ENCODE peak calls at places on chromosomes 12 and 14, in seven cellular contexts. One of them, this sample, is unnamed.

GRCh38 chr14:89004195-89004594 is 179.7 kb downstream of the TTC8 start:
- DNase-seq in ascending aorta: no peak
- DNase-seq in tibial artery: no peak
- DNase-seq in CD8-positive, alpha-beta memory T cell: no peak
- DNase-seq in breast epithelium: no peak
- DNase-seq in sigmoid colon: no peak
- DNase-seq in brain microvascular endothelial cell: peak; percentile 25
- DNase-seq in this sample: no peak

GRCh38 chr14:95222151-95222631 is 64.9 kb upstream of the DICER1 start:
- DNase-seq in sigmoid colon: peak; percentile 66
- DNase-seq in tibial artery: no peak
- DNase-seq in breast epithelium: no peak
- DNase-seq in CD8-positive, alpha-beta memory T cell: no peak
- DNase-seq in brain microvascular endothelial cell: peak; percentile 41
- DNase-seq in ascending aorta: no peak
- DNase-seq in this sample: no peak

GRCh38 chr14:101501341-101501740 is 60.0 kb upstream of the DIO3 start:
- DNase-seq in tibial artery: peak; percentile 9
- DNase-seq in breast epithelium: no peak
- DNase-seq in ascending aorta: no peak
- DNase-seq in brain microvascular endothelial cell: no peak
- DNase-seq in CD8-positive, alpha-beta memory T cell: no peak
- DNase-seq in sigmoid colon: peak; percentile 28
- DNase-seq in this sample: peak; percentile 28

GRCh38 chr14:38248629-38249028 is 7.3 kb downstream of the CLEC14A start:
- DNase-seq in brain microvascular endothelial cell: no peak
- DNase-seq in sigmoid colon: no peak
- DNase-seq in breast epithelium: no peak
- DNase-seq in tibial artery: no peak
- DNase-seq in ascending aorta: no peak
- DNase-seq in CD8-positive, alpha-beta memory T cell: no peak
- DNase-seq in this sample: no peak

GRCh38 chr12:32053881-32054624 is 52.6 kb upstream of the BICD1 start:
- DNase-seq in brain microvascular endothelial cell: no peak
- DNase-seq in tibial artery: no peak
- DNase-seq in breast epithelium: no peak
- DNase-seq in ascending aorta: no peak
- DNase-seq in sigmoid colon: no peak
- DNase-seq in CD8-positive, alpha-beta memory T cell: no peak
- DNase-seq in this sample: no peak

GRCh38 chr14:69928111-69928523 is 48.9 kb downstream of the SMOC1 start:
- DNase-seq in tibial artery: no peak
- DNase-seq in breast epithelium: no peak
- DNase-seq in CD8-positive, alpha-beta memory T cell: no peak
- DNase-seq in ascending aorta: no peak
- DNase-seq in brain microvascular endothelial cell: peak; percentile 12
- DNase-seq in sigmoid colon: no peak
- DNase-seq in this sample: no peak

GRCh38 chr14:90739318-90740077 is 76.7 kb downstream of the TTC7B start:
- DNase-seq in CD8-positive, alpha-beta memory T cell: no peak
- DNase-seq in ascending aorta: peak; percentile 55
- DNase-seq in brain microvascular endothelial cell: no peak
- DNase-seq in sigmoid colon: no peak
- DNase-seq in breast epithelium: no peak
- DNase-seq in tibial artery: no peak
- DNase-seq in this sample: no peak

GRCh38 chr12:82781288-82782078 is 94.8 kb downstream of the TMTC2 start:
- DNase-seq in breast epithelium: no peak
- DNase-seq in sigmoid colon: no peak
- DNase-seq in CD8-positive, alpha-beta memory T cell: no peak
- DNase-seq in brain microvascular endothelial cell: no peak
- DNase-seq in tibial artery: no peak
- DNase-seq in ascending aorta: no peak
- DNase-seq in this sample: no peak

GRCh38 chr12:51389302-51389999 is 1.8 kb downstream of the GALNT6 start:
- DNase-seq in CD8-positive, alpha-beta memory T cell: peak; percentile 43
- DNase-seq in brain microvascular endothelial cell: no peak
- DNase-seq in sigmoid colon: no peak
- DNase-seq in breast epithelium: no peak
- DNase-seq in ascending aorta: no peak
- DNase-seq in tibial artery: no peak
- DNase-seq in this sample: no peak

GRCh38 chr12:6647083-6647604 is at the start of gene ACRBP:
- DNase-seq in brain microvascular endothelial cell: no peak
- DNase-seq in ascending aorta: peak; percentile 85
- DNase-seq in tibial artery: peak; percentile 79
- DNase-seq in CD8-positive, alpha-beta memory T cell: no peak
- DNase-seq in sigmoid colon: peak; percentile 91
- DNase-seq in breast epithelium: peak; percentile 79
- DNase-seq in this sample: no peak

GRCh38 chr14:39169541-39169900 is 612 bp downstream of the TRAPPC6B start:
- DNase-seq in tibial artery: no peak
- DNase-seq in breast epithelium: no peak
- DNase-seq in CD8-positive, alpha-beta memory T cell: no peak
- DNase-seq in ascending aorta: no peak
- DNase-seq in brain microvascular endothelial cell: no peak
- DNase-seq in sigmoid colon: no peak
- DNase-seq in this sample: no peak

GRCh38 chr14:61466249-61466904 is 145.0 kb downstream of the PRKCH start:
- DNase-seq in tibial artery: peak; percentile 43
- DNase-seq in sigmoid colon: peak; percentile 80
- DNase-seq in breast epithelium: no peak
- DNase-seq in CD8-positive, alpha-beta memory T cell: no peak
- DNase-seq in brain microvascular endothelial cell: peak; percentile 98
- DNase-seq in ascending aorta: peak; percentile 79
- DNase-seq in this sample: peak; percentile 94

GRCh38 chr14:46197856-46198255 is 453.7 kb downstream of the RPL10L start:
- DNase-seq in breast epithelium: no peak
- DNase-seq in CD8-positive, alpha-beta memory T cell: no peak
- DNase-seq in brain microvascular endothelial cell: peak; percentile 22
- DNase-seq in ascending aorta: no peak
- DNase-seq in tibial artery: no peak
- DNase-seq in sigmoid colon: no peak
- DNase-seq in this sample: no peak

GRCh38 chr12:132171293-132171967 is 27.2 kb downstream of the NOC4L start:
- DNase-seq in ascending aorta: no peak
- DNase-seq in brain microvascular endothelial cell: no peak
- DNase-seq in tibial artery: no peak
- DNase-seq in sigmoid colon: no peak
- DNase-seq in breast epithelium: no peak
- DNase-seq in CD8-positive, alpha-beta memory T cell: no peak
- DNase-seq in this sample: peak; percentile 57

GRCh38 chr12:8123124-8123888 is at the start of gene CLEC4A:
- DNase-seq in sigmoid colon: no peak
- DNase-seq in tibial artery: no peak
- DNase-seq in breast epithelium: no peak
- DNase-seq in CD8-positive, alpha-beta memory T cell: no peak
- DNase-seq in brain microvascular endothelial cell: no peak
- DNase-seq in ascending aorta: no peak
- DNase-seq in this sample: no peak

GRCh38 chr12:124380793-124381453 is 86.0 kb downstream of the RFLNA start:
- DNase-seq in brain microvascular endothelial cell: no peak
- DNase-seq in ascending aorta: no peak
- DNase-seq in breast epithelium: no peak
- DNase-seq in CD8-positive, alpha-beta memory T cell: no peak
- DNase-seq in sigmoid colon: no peak
- DNase-seq in tibial artery: no peak
- DNase-seq in this sample: no peak

GRCh38 chr12:78002878-78003277 is 172.2 kb downstream of the NAV3 start:
- DNase-seq in CD8-positive, alpha-beta memory T cell: no peak
- DNase-seq in brain microvascular endothelial cell: no peak
- DNase-seq in breast epithelium: no peak
- DNase-seq in sigmoid colon: no peak
- DNase-seq in tibial artery: no peak
- DNase-seq in ascending aorta: no peak
- DNase-seq in this sample: no peak

GRCh38 chr14:92465353-92466067 is 48.1 kb upstream of the RIN3 start:
- DNase-seq in ascending aorta: peak; percentile 35
- DNase-seq in sigmoid colon: peak; percentile 57
- DNase-seq in brain microvascular endothelial cell: no peak
- DNase-seq in CD8-positive, alpha-beta memory T cell: no peak
- DNase-seq in tibial artery: no peak
- DNase-seq in breast epithelium: no peak
- DNase-seq in this sample: no peak

GRCh38 chr12:3061858-3062215 is 15.3 kb upstream of the TSPAN9 start:
- DNase-seq in ascending aorta: no peak
- DNase-seq in tibial artery: no peak
- DNase-seq in CD8-positive, alpha-beta memory T cell: no peak
- DNase-seq in sigmoid colon: no peak
- DNase-seq in brain microvascular endothelial cell: no peak
- DNase-seq in breast epithelium: no peak
- DNase-seq in this sample: no peak

GRCh38 chr12:3069714-3070113 is 7.5 kb upstream of the TSPAN9 start:
- DNase-seq in tibial artery: no peak
- DNase-seq in ascending aorta: no peak
- DNase-seq in CD8-positive, alpha-beta memory T cell: no peak
- DNase-seq in breast epithelium: no peak
- DNase-seq in brain microvascular endothelial cell: no peak
- DNase-seq in sigmoid colon: no peak
- DNase-seq in this sample: no peak

GRCh38 chr12:3061129-3061857 is 15.9 kb upstream of the TSPAN9 start:
- DNase-seq in tibial artery: no peak
- DNase-seq in breast epithelium: no peak
- DNase-seq in CD8-positive, alpha-beta memory T cell: no peak
- DNase-seq in sigmoid colon: no peak
- DNase-seq in brain microvascular endothelial cell: peak; percentile 73
- DNase-seq in ascending aorta: no peak
- DNase-seq in this sample: no peak

GRCh38 chr12:3071107-3071506 is 6.1 kb upstream of the TSPAN9 start:
- DNase-seq in breast epithelium: no peak
- DNase-seq in sigmoid colon: no peak
- DNase-seq in ascending aorta: no peak
- DNase-seq in tibial artery: no peak
- DNase-seq in brain microvascular endothelial cell: no peak
- DNase-seq in CD8-positive, alpha-beta memory T cell: no peak
- DNase-seq in this sample: no peak

DNA sequence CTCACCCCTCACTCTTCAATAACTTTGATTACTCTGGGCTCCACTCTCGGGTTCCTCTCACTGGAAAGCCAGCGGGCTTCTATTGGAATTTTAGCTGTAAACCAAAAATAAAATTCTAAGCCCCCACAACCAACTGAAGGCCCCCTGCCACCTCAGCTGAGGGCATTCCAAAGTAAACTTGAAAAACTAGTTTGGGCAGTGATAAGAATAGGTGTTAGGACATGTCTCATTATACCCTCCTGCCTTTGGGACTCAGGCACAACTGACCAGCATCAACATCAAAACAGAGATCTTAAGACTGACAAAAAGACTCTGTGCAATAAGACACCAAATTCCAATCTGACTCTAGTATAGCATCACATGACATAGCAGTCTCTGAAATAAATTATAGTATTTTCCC is 11.9 kb upstream of the TSPAN9 start:
- DNase-seq in CD8-positive, alpha-beta memory T cell: no peak
- DNase-seq in ascending aorta: no peak
- DNase-seq in breast epithelium: no peak
- DNase-seq in brain microvascular endothelial cell: no peak
- DNase-seq in sigmoid colon: no peak
- DNase-seq in tibial artery: no peak
- DNase-seq in this sample: no peak
- H3K27ac ChIP-seq in CD8-positive, alpha-beta memory T cell: no peak overlapping the region
- H3K27ac ChIP-seq in ascending aorta: no peak overlapping the region
- H3K27ac ChIP-seq in breast epithelium: no peak overlapping the region
- H3K27ac ChIP-seq in brain microvascular endothelial cell: no peak overlapping the region
- H3K27ac ChIP-seq in sigmoid colon: no peak overlapping the region
- H3K27ac ChIP-seq in tibial artery: no peak overlapping the region
- H3K27ac ChIP-seq in this sample: no peak overlapping the region

GRCh38 chr12:28807535-28807934 is 341.5 kb upstream of the FAR2 start:
- DNase-seq in CD8-positive, alpha-beta memory T cell: no peak
- DNase-seq in ascending aorta: no peak
- DNase-seq in breast epithelium: no peak
- DNase-seq in brain microvascular endothelial cell: no peak
- DNase-seq in tibial artery: no peak
- DNase-seq in sigmoid colon: no peak
- DNase-seq in this sample: no peak
- H3K27me3 ChIP-seq in CD8-positive, alpha-beta memory T cell: no peaks in the 10 kb centered on the region
- H3K27me3 ChIP-seq in ascending aorta: no peaks in the 10 kb centered on the region
- H3K27me3 ChIP-seq in breast epithelium: no peaks in the 10 kb centered on the region
- H3K27me3 ChIP-seq in brain microvascular endothelial cell: no peaks in the 10 kb centered on the region
- H3K27me3 ChIP-seq in tibial artery: no peaks in the 10 kb centered on the region
- H3K27me3 ChIP-seq in sigmoid colon: no peaks in the 10 kb centered on the region
- H3K27me3 ChIP-seq in this sample: no peaks in the 10 kb centered on the region

GRCh38 chr14:29721586-29721985 is 206.1 kb downstream of the PRKD1 start:
- DNase-seq in CD8-positive, alpha-beta memory T cell: no peak
- DNase-seq in tibial artery: no peak
- DNase-seq in ascending aorta: no peak
- DNase-seq in brain microvascular endothelial cell: no peak
- DNase-seq in sigmoid colon: no peak
- DNase-seq in breast epithelium: no peak
- DNase-seq in this sample: no peak

GRCh38 chr14:29712586-29712985 is 215.1 kb downstream of the PRKD1 start:
- DNase-seq in breast epithelium: no peak
- DNase-seq in brain microvascular endothelial cell: no peak
- DNase-seq in sigmoid colon: no peak
- DNase-seq in tibial artery: no peak
- DNase-seq in CD8-positive, alpha-beta memory T cell: no peak
- DNase-seq in ascending aorta: no peak
- DNase-seq in this sample: no peak

GRCh38 chr14:29717906-29718305 is 209.7 kb downstream of the PRKD1 start:
- DNase-seq in CD8-positive, alpha-beta memory T cell: no peak
- DNase-seq in sigmoid colon: no peak
- DNase-seq in brain microvascular endothelial cell: no peak
- DNase-seq in ascending aorta: no peak
- DNase-seq in tibial artery: no peak
- DNase-seq in breast epithelium: no peak
- DNase-seq in this sample: no peak

GRCh38 chr14:29716150-29716549 is 211.5 kb downstream of the PRKD1 start:
- DNase-seq in sigmoid colon: no peak
- DNase-seq in ascending aorta: no peak
- DNase-seq in breast epithelium: no peak
- DNase-seq in tibial artery: no peak
- DNase-seq in brain microvascular endothelial cell: no peak
- DNase-seq in CD8-positive, alpha-beta memory T cell: no peak
- DNase-seq in this sample: no peak
- H3K27ac ChIP-seq in sigmoid colon: no peak overlapping the region
- H3K27ac ChIP-seq in ascending aorta: no peak overlapping the region
- H3K27ac ChIP-seq in breast epithelium: no peak overlapping the region
- H3K27ac ChIP-seq in tibial artery: no peak overlapping the region
- H3K27ac ChIP-seq in brain microvascular endothelial cell: no peak overlapping the region
- H3K27ac ChIP-seq in CD8-positive, alpha-beta memory T cell: no peak overlapping the region
- H3K27ac ChIP-seq in this sample: no peak overlapping the region

GRCh38 chr12:114478891-114479290 is 72.9 kb upstream of the TBX5 start:
- DNase-seq in brain microvascular endothelial cell: no peak
- DNase-seq in breast epithelium: no peak
- DNase-seq in sigmoid colon: no peak
- DNase-seq in tibial artery: no peak
- DNase-seq in CD8-positive, alpha-beta memory T cell: no peak
- DNase-seq in ascending aorta: no peak
- DNase-seq in this sample: no peak

GRCh38 chr12:114476159-114476558 is 70.2 kb upstream of the TBX5 start:
- DNase-seq in breast epithelium: no peak
- DNase-seq in CD8-positive, alpha-beta memory T cell: no peak
- DNase-seq in tibial artery: no peak
- DNase-seq in ascending aorta: no peak
- DNase-seq in brain microvascular endothelial cell: no peak
- DNase-seq in sigmoid colon: no peak
- DNase-seq in this sample: no peak

DNA sequence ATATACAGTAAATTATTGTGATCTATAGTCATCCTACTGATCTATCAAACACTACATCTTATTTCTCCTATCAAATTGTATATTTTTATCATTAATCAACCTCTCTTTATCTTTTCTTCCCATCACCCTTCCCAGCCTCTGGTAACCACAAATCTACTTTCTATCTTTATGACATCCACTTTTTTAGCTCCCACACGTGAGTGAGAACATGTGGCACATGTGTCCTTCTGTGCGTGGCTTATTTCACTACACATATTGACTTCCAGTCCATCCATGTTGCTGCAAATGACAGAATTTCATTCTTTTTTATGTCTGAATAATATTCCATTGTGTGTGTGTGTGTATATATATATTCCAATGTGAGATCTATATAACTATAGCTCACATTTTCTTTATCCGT is 67.8 kb upstream of the TBX5 start:
- DNase-seq in brain microvascular endothelial cell: no peak
- DNase-seq in sigmoid colon: no peak
- DNase-seq in CD8-positive, alpha-beta memory T cell: no peak
- DNase-seq in breast epithelium: no peak
- DNase-seq in ascending aorta: no peak
- DNase-seq in tibial artery: no peak
- DNase-seq in this sample: no peak
- H3K27me3 ChIP-seq in brain microvascular endothelial cell: peaks cover 6% of the 10 kb centered on the region
- H3K27me3 ChIP-seq in sigmoid colon: peaks cover 10% of the 10 kb centered on the region
- H3K27me3 ChIP-seq in CD8-positive, alpha-beta memory T cell: peaks cover 12% of the 10 kb centered on the region
- H3K27me3 ChIP-seq in breast epithelium: no peaks in the 10 kb centered on the region
- H3K27me3 ChIP-seq in ascending aorta: no peaks in the 10 kb centered on the region
- H3K27me3 ChIP-seq in tibial artery: no peaks in the 10 kb centered on the region
- H3K27me3 ChIP-seq in this sample: peaks cover 59% of the 10 kb centered on the region